ENCODE peak calls at places on chromosomes 13 and 19, in four cellular contexts. W, M, C and B are unnamed samples. For H3K27me3 and H3K9me3, the result is how much of the 10 kb centered on the place peaks cover.

GRCh38 chr13:49530452-49530851 is 34.7 kb downstream of the PHF11 start:
- DNase-seq in W (no peak), M (no peak), C (no peak), B (no peak)

GRCh38 chr13:98749501-98749900 is 3.0 kb downstream of the SLC15A1 start:
- DNase-seq in W (no peak), M (peak), C (no peak), B (no peak)

GRCh38 chr19:41707502-41707812 is 969 bp upstream of the CEACAM5 start:
- DNase-seq in W (no peak), M (no peak), C (no peak), B (peak)

GRCh38 chr19:11737964-11738745 is 591 bp downstream of the ZNF823 start:
- DNase-seq in W (no peak), M (peak), C (peak), B (peak)

GRCh38 chr19:38057954-38058690 is 151.1 kb downstream of the SIPA1L3 start:
- DNase-seq in W (no peak), M (no peak), C (no peak), B (peak)

GRCh38 chr13:59715591-59715990 is 448.1 kb downstream of the DIAPH3 start:
- DNase-seq in W (no peak), M (peak), C (no peak), B (no peak)

GRCh38 chr19:31066385-31066784 is 282.9 kb downstream of the TSHZ3 start:
- DNase-seq in W (no peak), M (peak), C (no peak), B (no peak)

GRCh38 chr13:39364797-39365468 is 238.1 kb downstream of the LHFPL6 start:
- DNase-seq in W (no peak), M (peak), C (no peak), B (no peak)

GRCh38 chr19:13038306-13039210 is 43.3 kb downstream of the NFIX start:
- DNase-seq in W (no peak), M (no peak), C (no peak), B (no peak)

GRCh38 chr13:102220681-102221228 is 181.1 kb downstream of the FGF14 start:
- DNase-seq in W (no peak), M (no peak), C (no peak), B (no peak)
- H3K27me3 ChIP-seq in W (under half), M (under half), C (under half), B (under half)

GRCh38 chr13:94784066-94784465 is 71.7 kb upstream of the SOX21 start:
- DNase-seq in W (no peak), M (peak), C (no peak), B (no peak)
- H3K27ac ChIP-seq in W (no peak), M (no peak), C (no peak), B (no peak)

DNA sequence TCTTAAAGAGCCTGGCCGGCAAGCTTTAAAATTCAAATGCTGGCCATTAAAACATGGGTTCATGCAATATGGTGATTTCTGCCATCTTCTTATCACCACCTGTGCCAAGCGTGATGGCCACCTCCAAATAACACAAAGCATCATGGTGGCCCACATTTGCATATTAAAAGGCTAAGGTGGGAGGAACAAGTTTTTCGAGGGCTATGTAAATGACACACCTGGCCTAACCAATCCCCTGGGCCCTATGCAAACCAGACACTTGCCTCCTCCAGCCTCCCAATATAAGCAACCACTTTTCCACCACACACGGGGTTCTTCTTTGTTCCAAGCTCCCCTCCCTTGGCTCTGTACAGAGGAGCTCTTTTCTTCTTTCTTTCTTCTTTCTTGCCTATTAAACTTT is 14.4 kb downstream of the LILRB4 start:
- DNase-seq in W (no peak), M (no peak), C (no peak), B (no peak)
- H3K9me3 ChIP-seq in W (under half), M (under half), C (under half), B (under half)

GRCh38 chr19:54556194-54556593 is 17.4 kb upstream of the LILRA2 start:
- DNase-seq in W (no peak), M (no peak), C (no peak), B (no peak)

GRCh38 chr19:54560881-54561385 is 12.7 kb upstream of the LILRA2 start:
- DNase-seq in W (no peak), M (no peak), C (no peak), B (no peak)

GRCh38 chr19:54561840-54562239 is 11.8 kb upstream of the LILRA2 start:
- DNase-seq in W (no peak), M (no peak), C (no peak), B (no peak)

GRCh38 chr19:54554896-54555295 is 18.7 kb upstream of the LILRA2 start:
- DNase-seq in W (no peak), M (no peak), C (no peak), B (no peak)

GRCh38 chr19:54558339-54558738 is 15.3 kb upstream of the LILRA2 start:
- DNase-seq in W (no peak), M (no peak), C (no peak), B (no peak)
- H3K27me3 ChIP-seq in W (under half), M (under half), C (under half), B (under half)

DNA sequence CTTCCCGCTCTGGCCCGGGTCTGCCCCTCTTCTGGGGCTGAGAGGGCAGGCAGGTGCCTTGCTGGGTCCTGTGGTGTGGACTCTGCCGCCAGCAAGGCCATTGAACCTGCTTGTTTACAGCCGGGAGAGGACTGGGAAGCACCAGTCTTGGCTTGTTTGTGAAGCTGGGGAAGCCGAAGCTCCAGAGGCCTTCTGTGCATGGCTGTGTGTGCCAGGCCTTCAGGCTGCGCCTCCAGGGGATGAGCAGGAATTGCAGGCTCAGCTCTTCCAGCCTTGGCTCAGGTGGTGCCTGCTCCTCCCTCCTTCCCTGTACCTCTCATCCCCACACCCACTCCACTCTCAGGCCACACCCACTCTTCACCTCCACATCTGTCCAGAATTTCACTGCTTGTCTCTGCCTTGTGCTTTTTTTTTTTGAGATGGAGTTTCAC is 17.5 kb downstream of the NDUFB7 start:
- DNase-seq in W (no peak), M (no peak), C (no peak), B (peak)
- H3K27ac ChIP-seq in W (no peak), M (no peak), C (no peak), B (no peak)

GRCh38 chr19:46089432-46089831 is 35.1 kb downstream of the IGFL3 start:
- DNase-seq in W (no peak), M (no peak), C (no peak), B (no peak)
- H3K9me3 ChIP-seq in W (under half), M (under half), C (under half), B (under half)

GRCh38 chr13:111131048-111131447 is 15.9 kb downstream of the ARHGEF7 start:
- DNase-seq in W (no peak), M (no peak), C (no peak), B (no peak)

GRCh38 chr13:111129465-111130110 is 14.5 kb downstream of the ARHGEF7 start:
- DNase-seq in W (no peak), M (no peak), C (no peak), B (no peak)

GRCh38 chr13:111130111-111130508 is 15.0 kb downstream of the ARHGEF7 start:
- DNase-seq in W (no peak), M (no peak), C (no peak), B (no peak)

GRCh38 chr13:111132948-111133347 is 17.8 kb downstream of the ARHGEF7 start:
- DNase-seq in W (no peak), M (no peak), C (no peak), B (no peak)

GRCh38 chr13:111131610-111132009 is 16.5 kb downstream of the ARHGEF7 start:
- DNase-seq in W (no peak), M (no peak), C (no peak), B (no peak)
- H3K27me3 ChIP-seq in W (under half), M (under half), C (under half), B (under half)

GRCh38 chr19:18610245-18610555 is 2.5 kb upstream of the TMEM59L start:
- DNase-seq in W (no peak), M (no peak), C (no peak), B (no peak)

GRCh38 chr19:18610556-18611326 is 1.9 kb upstream of the TMEM59L start:
- DNase-seq in W (no peak), M (no peak), C (no peak), B (no peak)

GRCh38 chr19:18608805-18609716 is 2.5 kb upstream of the CRLF1 start:
- DNase-seq in W (no peak), M (no peak), C (no peak), B (no peak)

GRCh38 chr19:18608102-18608804 is 1.7 kb upstream of the CRLF1 start:
- DNase-seq in W (no peak), M (no peak), C (no peak), B (no peak)

DNA sequence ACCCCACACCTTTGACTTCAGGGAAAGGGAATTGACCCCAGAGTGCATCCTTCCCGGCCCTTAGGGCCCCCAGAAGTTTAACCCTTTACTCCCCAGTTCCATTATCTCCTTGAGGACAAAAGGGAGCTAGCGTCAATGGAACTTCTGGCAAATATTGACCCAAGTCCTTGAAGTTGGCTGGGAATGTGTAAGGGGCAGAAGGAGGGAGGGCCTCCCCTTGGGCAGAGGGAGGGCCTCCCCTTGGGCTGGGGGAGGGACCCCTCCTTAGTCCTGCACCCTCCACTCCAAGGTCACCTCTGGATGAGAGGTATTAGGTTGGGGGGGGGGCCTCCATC is 3.0 kb upstream of the TMEM59L start:
- DNase-seq in W (no peak), M (no peak), C (no peak), B (no peak)
- H3K27ac ChIP-seq in W (no peak), M (no peak), C (no peak), B (no peak)

GRCh38 chr19:56821209-56821608 is 19.3 kb downstream of the PEG3 start:
- DNase-seq in W (no peak), M (no peak), C (no peak), B (no peak)
- H3K9me3 ChIP-seq in W (under half), M (half or more), C (under half), B (under half)

DNA sequence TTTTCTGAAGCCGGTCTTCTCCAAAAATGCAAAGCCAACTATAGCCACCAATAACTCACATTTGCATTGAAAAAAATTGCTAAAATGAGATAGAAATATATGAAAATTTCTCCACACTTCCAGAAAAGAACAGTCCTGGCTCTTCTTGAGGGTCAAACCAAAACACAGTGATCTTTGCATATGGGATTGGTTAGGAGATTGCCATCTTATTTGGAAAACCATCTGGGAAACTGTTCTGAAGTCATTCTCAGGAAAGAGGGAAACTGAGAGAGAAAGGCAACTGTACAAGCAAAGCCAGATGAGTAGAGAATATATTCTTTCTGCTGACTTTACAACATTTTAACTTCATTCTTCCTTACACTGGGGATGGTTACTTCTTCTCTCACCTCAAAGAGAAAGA is 54.6 kb downstream of the HSPH1 start:
- DNase-seq in W (no peak), M (no peak), C (no peak), B (no peak)
- H3K27me3 ChIP-seq in W (under half), M (under half), C (under half), B (under half)